ENCODE peak calls at places on chromosomes 12 and 14, in five cellular contexts. E is heart left ventricle, I is mammary epithelial cell, P is cardiac fibroblast, R is mucosa of descending colon. G is an unnamed sample.

GRCh38 chr14:90087433-90087832 is 25.6 kb downstream of the KCNK13 start:
- DNase-seq in E (peak), I (peak), P (peak), R (no peak), G (peak)

GRCh38 chr12:10304161-10304574 is 3.5 kb upstream of the KLRD1 start:
- DNase-seq in E (no peak), I (peak), P (peak), R (no peak), G (peak)

GRCh38 chr12:64452559-64453329 is 824 bp downstream of the TBK1 start:
- DNase-seq in E (no peak), I (peak), P (peak), R (no peak), G (peak)

GRCh38 chr12:14138495-14138894 is 157.1 kb upstream of the GRIN2B start:
- DNase-seq in E (no peak), I (no peak), P (no peak), R (no peak), G (no peak)

GRCh38 chr14:75059642-75060041 is 4.2 kb downstream of the ACYP1 start:
- DNase-seq in E (no peak), I (peak), P (no peak), R (no peak), G (no peak)

GRCh38 chr14:64708148-64709004 is 4.2 kb downstream of the PLEKHG3 start:
- DNase-seq in E (peak), I (peak), P (peak), R (peak), G (no peak)

GRCh38 chr14:85417396-85417795 is 112.5 kb upstream of the FLRT2 start:
- DNase-seq in E (no peak), I (no peak), P (no peak), R (no peak), G (no peak)

GRCh38 chr12:66144796-66145754 is 14.5 kb upstream of the LLPH start:
- DNase-seq in E (no peak), I (peak), P (peak), R (no peak), G (peak)

GRCh38 chr12:20426191-20426590 is 57.9 kb downstream of the PDE3A start:
- DNase-seq in E (peak), I (no peak), P (peak), R (no peak), G (peak)

GRCh38 chr14:101367421-101368261 is 193.7 kb upstream of the DIO3 start:
- DNase-seq in E (no peak), I (no peak), P (no peak), R (no peak), G (no peak)
- H3K4me3 ChIP-seq in E (no peak), I (no peak), P (no peak), R (no peak), G (no peak)

DNA sequence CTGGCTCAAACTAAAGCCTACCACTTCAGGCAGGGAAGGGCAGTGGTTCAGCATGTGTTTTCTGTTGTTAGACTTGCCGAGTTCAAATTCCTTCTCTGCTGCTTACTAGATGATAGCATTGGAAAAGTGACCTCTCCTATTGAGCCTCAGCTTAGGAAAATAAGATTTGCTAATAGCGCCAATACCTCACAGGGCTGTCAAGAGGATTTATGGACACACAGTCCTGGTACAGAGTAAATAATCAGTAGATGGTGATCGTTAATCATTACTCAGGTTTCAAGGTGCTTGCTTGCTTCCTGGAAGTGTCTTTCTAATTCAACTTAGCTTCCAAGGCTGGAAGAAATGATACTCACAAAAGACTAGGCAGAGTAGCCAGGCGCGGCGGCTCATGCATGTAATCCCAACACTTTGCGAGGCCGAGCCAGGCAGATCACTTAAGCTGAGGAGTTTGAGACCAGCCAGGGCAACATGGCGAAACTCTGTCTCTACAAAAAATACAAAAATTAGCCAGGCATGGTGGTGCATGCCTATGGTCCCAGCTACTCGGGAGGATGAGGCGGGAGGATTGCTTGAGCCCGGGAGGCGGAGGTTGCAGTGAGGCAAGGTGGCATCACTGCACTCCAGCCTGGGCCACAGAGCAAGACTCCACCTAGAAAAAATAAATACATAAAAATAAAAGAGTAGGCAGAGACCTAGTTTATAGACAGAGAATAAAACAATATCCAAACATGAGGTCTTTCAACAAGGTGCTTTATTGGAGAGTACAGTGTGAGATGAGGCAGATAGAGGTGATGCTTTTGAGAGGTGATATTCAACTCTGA is 6.0 kb downstream of the PLA2G1B start:
- DNase-seq in E (no peak), I (no peak), P (no peak), R (peak), G (no peak)
- TF ChIP-seq CTCF in E (no peak), I (no peak), P (no peak), R (no peak), G (no peak)

GRCh38 chr14:48616941-48617340 is 941.5 kb upstream of the MDGA2 start:
- DNase-seq in E (no peak), I (no peak), P (no peak), R (no peak), G (no peak)
- H3K4me3 ChIP-seq in E (no peak), I (no peak), P (no peak), R (no peak), G (no peak)

GRCh38 chr14:93736378-93737014 is 51.8 kb downstream of the PRIMA1 start:
- DNase-seq in E (no peak), I (no peak), P (no peak), R (no peak), G (no peak)
- TF ChIP-seq CTCF in E (peak), I (no peak), P (no peak), R (no peak), G (no peak)

DNA sequence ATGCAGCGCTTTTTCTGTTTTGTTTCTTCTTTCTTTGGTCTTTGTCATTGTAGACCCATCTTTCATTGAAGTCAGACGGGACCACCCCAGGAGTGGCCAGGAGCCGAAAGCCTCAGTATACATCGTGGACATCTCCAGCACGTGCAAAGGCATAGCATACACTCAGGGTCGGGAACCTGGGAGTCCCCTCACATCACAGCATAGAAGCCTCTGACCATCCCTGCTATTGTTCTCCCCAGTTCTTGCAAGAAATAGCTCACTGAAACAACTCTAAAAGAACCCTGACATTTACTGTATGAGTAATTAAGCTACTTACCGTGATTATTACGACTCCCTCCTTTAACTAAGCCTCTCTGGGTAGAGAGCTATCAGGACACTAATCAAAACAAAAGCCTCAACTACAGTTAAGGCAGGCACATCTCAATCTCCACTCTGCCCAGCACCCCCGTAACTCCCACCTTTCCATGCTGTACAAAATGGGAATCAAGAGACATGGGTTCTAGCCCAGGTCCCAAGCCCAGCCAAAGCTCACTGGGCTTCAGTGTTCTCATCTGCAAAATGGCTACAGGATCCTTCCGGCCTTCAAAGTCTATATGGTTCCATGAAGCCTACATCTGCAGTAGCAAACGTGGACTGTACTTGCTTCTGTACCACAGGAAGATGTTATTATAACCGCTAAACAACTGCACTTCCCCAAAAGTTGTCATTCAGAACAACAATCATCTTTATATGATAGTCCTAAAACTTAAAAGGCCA is 6.7 kb downstream of the CCDC88C start:
- DNase-seq in E (no peak), I (no peak), P (no peak), R (no peak), G (no peak)
- H3K4me3 ChIP-seq in E (no peak), I (no peak), P (no peak), R (no peak), G (no peak)

DNA sequence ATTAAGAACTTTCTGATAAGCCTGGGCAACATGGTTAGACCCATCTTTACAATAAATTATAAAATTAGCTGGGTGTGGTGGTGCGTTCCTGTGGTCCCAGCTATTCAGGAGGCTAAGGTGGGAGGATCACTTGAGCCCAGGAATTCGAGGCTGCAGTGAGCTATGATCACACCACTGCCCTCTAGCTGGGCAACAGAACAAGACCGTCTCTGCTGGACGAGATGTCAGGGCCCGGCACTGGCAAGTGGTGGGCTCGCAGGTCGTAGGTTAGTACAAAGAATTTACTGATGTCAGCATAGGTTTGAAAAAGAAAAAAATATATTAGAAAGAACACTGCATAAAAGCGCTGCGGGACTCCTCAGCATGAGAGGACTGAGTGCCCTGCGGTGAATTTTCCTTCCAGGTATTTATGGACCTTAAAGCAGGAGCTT is 15.7 kb upstream of the VSIG10 start:
- DNase-seq in E (no peak), I (no peak), P (no peak), R (no peak), G (no peak)
- TF ChIP-seq CTCF in E (no peak), I (no peak), P (peak), R (no peak), G (no peak)

GRCh38 chr12:25315388-25315787 is 64.7 kb upstream of the KRAS start:
- DNase-seq in E (no peak), I (no peak), P (no peak), R (no peak), G (no peak)
- H3K4me3 ChIP-seq in E (no peak), I (no peak), P (no peak), R (no peak), G (no peak)

GRCh38 chr14:47541652-47542051 is 133.8 kb downstream of the MDGA2 start:
- DNase-seq in E (no peak), I (no peak), P (no peak), R (no peak), G (no peak)

GRCh38 chr14:47536341-47536740 is 139.1 kb downstream of the MDGA2 start:
- DNase-seq in E (no peak), I (no peak), P (no peak), R (no peak), G (no peak)

DNA sequence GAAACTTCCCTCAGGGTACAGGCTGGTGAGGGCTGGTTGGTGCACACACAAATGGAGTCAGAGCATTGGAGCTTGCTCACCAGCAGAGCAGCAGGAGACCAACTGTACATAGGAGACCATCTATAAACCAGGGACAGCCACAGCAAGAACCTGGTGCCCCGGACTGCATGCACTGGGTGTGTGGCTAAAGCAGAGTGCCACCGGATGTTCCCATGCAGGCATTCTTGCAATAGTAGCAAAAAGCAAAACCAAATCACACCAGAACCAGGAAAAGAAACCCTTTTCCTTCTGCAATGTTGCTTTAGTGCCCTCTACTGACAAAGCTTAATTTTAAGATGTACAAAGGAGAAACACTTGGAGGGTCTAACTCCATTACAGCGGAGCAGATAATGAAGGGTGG is 136.3 kb downstream of the MDGA2 start:
- DNase-seq in E (no peak), I (no peak), P (no peak), R (no peak), G (no peak)
- TF ChIP-seq CTCF in E (peak), I (no peak), P (no peak), R (no peak), G (no peak)

GRCh38 chr14:49999826-50000214 is 106.9 kb downstream of the ARF6 start:
- DNase-seq in E (no peak), I (no peak), P (no peak), R (no peak), G (no peak)
- H3K4me3 ChIP-seq in E (no peak), I (no peak), P (no peak), R (no peak), G (peak)

DNA sequence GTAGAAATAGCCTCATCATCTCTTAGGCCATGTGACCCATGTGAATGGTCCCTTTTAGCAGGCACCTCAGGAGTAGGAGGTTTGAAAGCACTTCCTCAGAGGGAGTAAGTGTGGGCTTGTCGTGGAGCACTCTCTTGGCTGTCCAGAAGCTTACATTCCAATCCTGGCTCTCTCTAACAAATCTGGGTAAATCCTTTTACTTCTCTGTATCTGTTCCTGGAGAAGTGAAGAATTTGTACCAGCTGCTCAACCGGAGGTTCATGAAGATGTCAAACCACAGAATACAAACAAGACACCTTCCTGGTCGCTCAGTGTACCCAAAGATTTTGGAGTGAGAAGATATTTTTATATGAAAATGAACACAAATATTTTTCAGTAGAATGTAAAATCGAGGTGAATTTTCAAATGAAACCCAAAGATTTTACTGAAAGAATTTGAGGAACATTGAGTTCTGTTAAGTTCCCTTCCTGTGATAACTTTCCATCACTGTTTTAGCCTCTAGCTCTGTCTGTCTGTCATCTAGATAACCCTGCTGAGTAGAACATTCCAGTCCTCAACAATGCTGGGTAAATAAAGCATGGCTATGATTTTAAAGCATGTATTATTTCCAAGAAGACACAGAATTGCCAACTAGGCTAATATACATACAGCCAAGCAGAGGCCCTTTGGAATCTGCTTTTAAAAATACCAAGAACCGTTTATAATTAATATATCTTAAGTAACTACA is 263.9 kb upstream of the RGS6 start:
- DNase-seq in E (no peak), I (no peak), P (peak), R (no peak), G (peak)
- TF ChIP-seq CTCF in E (no peak), I (no peak), P (no peak), R (no peak), G (no peak)

G was measured in fibroblast of the aortic adventitia.